ENCODE peak calls at places on chromosomes 12 and 14, in nine cellular contexts. E is head of caudate nucleus; B is caudate nucleus; H is stimulated activated CD4-positive, alpha-beta T cell treated with anti-CD3 and anti-CD28 coated beads, TNF-alpha, amount 100 ng/mL, for 1 hour; S is neural crest cell; A is natural killer cell treated with Interleukin-12 subunit alpha and Interleukin-12 subunit beta and Interleukin-15 and Interleukin-18, amount 100 ng/mL, for 72 hours; C is NCI-H1694 treated with DMSO at 0.1 percent for 48 hours; X is HFFc6; Y is AG10803. Q is an unnamed sample.

GRCh38 chr12:21773799-21774198 is 707 bp downstream of the KCNJ8 start:
- DNase-seq in E (no peak), B (no peak), H (no peak), S (no peak), A (no peak), C (no peak), X (no peak), Y (no peak), Q (no peak)

GRCh38 chr14:74425525-74426201 is 347 bp downstream of the SYNDIG1L start:
- DNase-seq in E (no peak), B (no peak), H (peak; percentile 47), S (peak; percentile 69), A (peak; percentile 75), C (no peak), X (no peak), Y (no peak), Q (peak; percentile 78)

GRCh38 chr14:98954347-98955000 is 317.5 kb downstream of the BCL11B start:
- DNase-seq in E (no peak), B (no peak), H (no peak), S (no peak), A (no peak), C (no peak), X (no peak), Y (no peak), Q (no peak)

GRCh38 chr12:120620624-120621023 is 19.8 kb upstream of the CABP1 start:
- DNase-seq in E (no peak), B (no peak), H (no peak), S (no peak), A (no peak), C (no peak), X (no peak), Y (no peak), Q (no peak)

GRCh38 chr12:124564232-124564958 is 3.0 kb downstream of the NCOR2 start:
- DNase-seq in E (peak; percentile 54), B (no peak), H (no peak), S (no peak), A (no peak), C (no peak), X (no peak), Y (no peak), Q (peak; percentile 41)

GRCh38 chr14:103597623-103598372 is 31.2 kb upstream of the KLC1 start:
- DNase-seq in E (peak; percentile 82), B (no peak), H (no peak), S (no peak), A (no peak), C (peak; percentile 83), X (peak; percentile 87), Y (peak; percentile 84), Q (no peak)

GRCh38 chr14:21308132-21308478 is 28.2 kb downstream of the RPGRIP1 start:
- DNase-seq in E (no peak), B (no peak), H (no peak), S (no peak), A (no peak), C (no peak), X (no peak), Y (no peak), Q (no peak)

GRCh38 chr14:45743884-45744283 is 490.9 kb upstream of the MIS18BP1 start:
- DNase-seq in E (no peak), B (no peak), H (no peak), S (no peak), A (no peak), C (no peak), X (no peak), Y (no peak), Q (no peak)

Q was measured in HAP-1.